ENCODE peak calls at places on chromosomes 4 and X, in five cellular contexts. V, I, W, M and A are unnamed samples.

GRCh38 chrX:68823413-68824151 is 5.2 kb upstream of the EFNB1 start:
- DNase-seq in V (no peak), I (no peak), W (no peak), M (no peak), A (no peak)

GRCh38 chr4:158371158-158371557 is 150.5 kb upstream of the RXFP1 start:
- DNase-seq in V (no peak), I (peak; percentile 1), W (no peak), M (peak; percentile 65), A (peak; percentile 60)

GRCh38 chrX:100070334-100070849 is 339.7 kb downstream of the PCDH19 start:
- DNase-seq in V (no peak), I (no peak), W (no peak), M (no peak), A (no peak)

GRCh38 chrX:104318330-104319009 is 63.7 kb upstream of the ESX1 start:
- DNase-seq in V (no peak), I (peak; percentile 43), W (peak; percentile 43), M (peak; percentile 57), A (peak; percentile 30)

GRCh38 chrX:19682712-19683331 is 167.5 kb upstream of the MAP3K15 start:
- DNase-seq in V (peak; percentile 73), I (no peak), W (no peak), M (peak; percentile 94), A (peak; percentile 96)

GRCh38 chrX:55759478-55759877 is 41.9 kb downstream of the RRAGB start:
- DNase-seq in V (no peak), I (no peak), W (no peak), M (no peak), A (no peak)

GRCh38 chr4:154348657-154349056 is 142.9 kb downstream of the DCHS2 start:
- DNase-seq in V (no peak), I (no peak), W (no peak), M (no peak), A (no peak)

GRCh38 chrX:124289443-124289842 is 43.0 kb upstream of the TEX13D start:
- DNase-seq in V (no peak), I (no peak), W (no peak), M (no peak), A (no peak)

GRCh38 chr4:145183581-145183980 is 3.2 kb upstream of the OTUD4 start:
- DNase-seq in V (no peak), I (no peak), W (no peak), M (no peak), A (no peak)

GRCh38 chr4:49044270-49044669 is 58.2 kb downstream of the CWH43 start:
- DNase-seq in V (no peak), I (no peak), W (no peak), M (no peak), A (peak; percentile 1)

GRCh38 chr4:113445286-113445685 is 316.3 kb downstream of the CAMK2D start:
- DNase-seq in V (no peak), I (no peak), W (no peak), M (peak; percentile 94), A (peak; percentile 97)

GRCh38 chr4:184408021-184408710 is 66.2 kb downstream of the IRF2 start:
- DNase-seq in V (peak; percentile 59), I (no peak), W (no peak), M (peak; percentile 92), A (peak; percentile 88)

GRCh38 chr4:173038192-173038896 is 130.3 kb upstream of the GALNT7 start:
- DNase-seq in V (no peak), I (no peak), W (no peak), M (no peak), A (no peak)

GRCh38 chr4:114264877-114265291 is 285.4 kb upstream of the ARSJ start:
- DNase-seq in V (no peak), I (no peak), W (peak; percentile 6), M (peak; percentile 63), A (no peak)

GRCh38 chrX:81957318-81957717 is 755.4 kb downstream of the SH3BGRL start:
- DNase-seq in V (no peak), I (no peak), W (no peak), M (no peak), A (peak; percentile 0)

GRCh38 chr4:108141213-108142045 is 27.3 kb downstream of the LEF1 start:
- DNase-seq in V (no peak), I (no peak), W (no peak), M (no peak), A (no peak)

GRCh38 chrX:49176421-49177326 is 5.0 kb downstream of the PLP2 start:
- DNase-seq in V (no peak), I (no peak), W (no peak), M (no peak), A (no peak)

GRCh38 chr4:54677853-54678650 is 20.3 kb downstream of the KIT start:
- DNase-seq in V (no peak), I (no peak), W (no peak), M (no peak), A (no peak)

GRCh38 chrX:11745881-11746280 is 12.2 kb upstream of the MSL3 start:
- DNase-seq in V (no peak), I (no peak), W (no peak), M (no peak), A (no peak)

GRCh38 chr4:10926025-10926424 is 241.5 kb upstream of the CLNK start:
- DNase-seq in V (no peak), I (no peak), W (no peak), M (no peak), A (peak; percentile 46)

GRCh38 chr4:113406723-113407016 is 354.9 kb downstream of the CAMK2D start:
- DNase-seq in V (no peak), I (no peak), W (no peak), M (no peak), A (no peak)

GRCh38 chrX:21374163-21374993 is at the start of gene CNKSR2:
- DNase-seq in V (no peak), I (peak; percentile 77), W (no peak), M (peak; percentile 3), A (peak; percentile 2)

GRCh38 chrX:40088299-40088625 is 9.5 kb downstream of the BCOR start:
- DNase-seq in V (no peak), I (no peak), W (no peak), M (no peak), A (no peak)

GRCh38 chrX:135596495-135596894 is 76.0 kb downstream of the INTS6L start:
- DNase-seq in V (no peak), I (peak; percentile 6), W (peak; percentile 38), M (peak; percentile 16), A (peak; percentile 39)

GRCh38 chr4:8403173-8403753 is 37.3 kb downstream of the ACOX3 start:
- DNase-seq in V (peak; percentile 66), I (peak; percentile 81), W (peak; percentile 23), M (peak; percentile 77), A (peak; percentile 87)

GRCh38 chr4:107379054-107379869 is 340.8 kb downstream of the PAPSS1 start:
- DNase-seq in V (no peak), I (no peak), W (no peak), M (peak; percentile 47), A (peak; percentile 53)

GRCh38 chr4:168907119-168907698 is 102.8 kb downstream of the CBR4 start:
- DNase-seq in V (no peak), I (no peak), W (no peak), M (peak; percentile 43), A (no peak)

GRCh38 chr4:126888968-126889367 is 743.8 kb upstream of the INTU start:
- DNase-seq in V (no peak), I (no peak), W (no peak), M (peak; percentile 77), A (peak; percentile 49)

GRCh38 chrX:53374222-53374820 is 48.1 kb downstream of the SMC1A start:
- DNase-seq in V (no peak), I (no peak), W (no peak), M (peak; percentile 51), A (no peak)

GRCh38 chr4:153233761-153234371 is 29.6 kb downstream of the TRIM2 start:
- DNase-seq in V (no peak), I (peak; percentile 28), W (peak; percentile 78), M (peak; percentile 93), A (peak; percentile 85)

GRCh38 chr4:15344041-15344440 is 83.8 kb upstream of the C1QTNF7 start:
- DNase-seq in V (peak; percentile 89), I (no peak), W (no peak), M (peak; percentile 96), A (peak; percentile 78)

GRCh38 chrX:154398668-154399526 is 720 bp downstream of the RPL10 start:
- DNase-seq in V (no peak), I (no peak), W (no peak), M (peak; percentile 67), A (peak; percentile 87)

GRCh38 chrX:19799319-19800182 is 87.8 kb downstream of the SH3KBP1 start:
- DNase-seq in V (no peak), I (no peak), W (no peak), M (peak; percentile 31), A (peak; percentile 33)

GRCh38 chr4:142091691-142092182 is 455.4 kb downstream of the IL15 start:
- DNase-seq in V (peak; percentile 74), I (peak; percentile 10), W (peak; percentile 48), M (peak; percentile 99), A (peak; percentile 81)

GRCh38 chrX:119617511-119618164 is 11.4 kb upstream of the NKRF start:
- DNase-seq in V (no peak), I (no peak), W (no peak), M (no peak), A (no peak)
- H3K4me3 ChIP-seq in V (no peak overlapping the region), I (no peak overlapping the region), W (no peak overlapping the region), M (no peak overlapping the region), A (no peak overlapping the region)

DNA sequence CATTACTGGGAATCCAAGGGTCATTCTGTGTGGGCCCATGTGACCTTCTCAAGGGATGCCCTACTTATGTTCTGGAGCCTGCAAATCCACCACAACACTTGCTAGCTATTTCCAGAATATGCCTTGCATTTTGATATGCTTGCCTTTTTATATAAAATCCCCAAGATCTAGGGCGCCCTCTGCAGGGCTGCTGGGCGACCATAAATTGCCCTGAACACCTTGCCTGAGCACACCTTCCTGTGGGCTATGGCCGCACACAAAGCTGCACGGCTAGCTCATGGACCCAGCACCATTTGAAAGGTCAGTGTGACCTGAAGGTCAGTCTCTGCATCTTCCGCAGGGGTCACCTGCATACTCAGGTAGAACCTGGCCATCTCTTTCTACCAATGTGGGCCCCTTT is 311.7 kb downstream of the NLGN4X start:
- DNase-seq in V (no peak), I (no peak), W (no peak), M (no peak), A (no peak)
- TF ChIP-seq CTCF in V (no peak), I (no peak), W (no peak), M (no peak), A (no peak)

DNA sequence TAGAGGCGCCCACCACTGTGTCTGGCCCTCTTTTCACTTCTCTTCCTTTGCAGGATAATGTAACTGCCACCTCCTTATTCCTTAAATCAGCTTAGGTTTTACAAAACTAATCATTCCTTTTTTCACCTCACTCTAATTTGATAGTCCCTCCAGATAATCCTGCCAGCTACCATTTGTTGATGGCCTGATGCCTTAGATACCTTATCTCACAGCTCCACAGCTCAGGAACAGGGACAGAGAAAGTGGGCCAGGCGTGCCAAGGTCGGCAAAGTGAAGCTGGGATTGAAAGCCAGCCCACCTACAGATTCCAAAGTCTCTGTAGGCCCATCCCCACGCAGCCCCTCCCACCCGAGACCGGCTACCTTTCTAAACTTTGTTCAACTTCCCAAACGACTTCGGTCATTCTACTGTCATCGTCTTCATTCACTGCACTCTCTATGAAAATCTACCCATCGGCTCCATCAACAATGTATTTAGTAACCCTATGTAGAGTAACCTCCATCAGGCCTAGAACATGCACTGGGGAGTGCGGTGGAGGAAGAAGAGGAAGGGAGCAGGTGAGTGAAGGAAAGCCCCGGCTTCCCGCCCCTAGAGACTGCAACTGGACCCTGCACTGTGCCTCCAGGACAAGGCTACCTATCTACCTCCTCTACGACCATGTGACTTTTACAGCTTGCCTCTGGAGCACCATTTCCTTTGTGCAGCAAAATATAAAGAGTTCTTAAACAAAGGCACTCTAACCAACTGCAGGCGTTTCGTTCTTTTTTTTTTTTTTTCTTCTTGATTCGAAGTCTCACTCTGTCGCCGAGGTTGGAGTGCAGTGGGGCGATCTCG is 1.5 kb downstream of the CASP6 start:
- DNase-seq in V (no peak), I (no peak), W (no peak), M (no peak), A (peak; percentile 15)
- H3K4me3 ChIP-seq in V (peak overlapping the region; percentile 86), I (peak overlapping the region; percentile 66), W (peak overlapping the region; percentile 72), M (peak overlapping the region; percentile 94), A (peak overlapping the region; percentile 84)

GRCh38 chr4:75048208-75048879 is 115.4 kb downstream of the PARM1 start:
- DNase-seq in V (no peak), I (peak; percentile 4), W (no peak), M (no peak), A (no peak)
- TF ChIP-seq CTCF in V (peak; percentile 31), I (no peak), W (no peak), M (peak; percentile 20), A (no peak)